ENCODE peak calls at places on chromosome 4, in seven cellular contexts. E is right lobe of liver, P is adrenal gland, T is pancreas, I is GM23248, A is aorta, L is uterus. M is an unnamed sample. For H3K27me3, the result is how much of the 10 kb centered on the place peaks cover.

GRCh38 chr4:176186721-176187395 is 8.5 kb downstream of the SPATA4 start:
- DNase-seq in I (no peak), P (no peak), A (no peak), E (no peak), T (no peak), L (no peak), M (no peak)

GRCh38 chr4:104969394-104970066 is 177.1 kb upstream of the TET2 start:
- DNase-seq in P (no peak), A (no peak), T (no peak), L (no peak), E (no peak), I (no peak), M (no peak)

GRCh38 chr4:5710065-5710961 is 688 bp upstream of the EVC start:
- DNase-seq in P (no peak), L (no peak), I (peak), E (no peak), T (no peak), A (no peak), M (no peak)

GRCh38 chr4:12724520-12724919 is 759.6 kb downstream of the RAB28 start:
- DNase-seq in L (no peak), P (no peak), E (no peak), I (peak), T (no peak), A (no peak), M (no peak)

GRCh38 chr4:137310593-137311490 is 221.5 kb downstream of the PCDH18 start:
- DNase-seq in A (no peak), L (no peak), P (no peak), T (no peak), E (no peak), I (peak), M (no peak)

GRCh38 chr4:182642831-182643230 is 274.4 kb downstream of the DCTD start:
- DNase-seq in I (peak), L (no peak), T (no peak), P (no peak), E (no peak), A (no peak), M (no peak)

GRCh38 chr4:2008921-2009650 is at the start of gene NELFA:
- DNase-seq in A (peak), L (peak), P (peak), I (peak), E (peak), T (peak), M (peak)

GRCh38 chr4:105061136-105061696 is 85.5 kb upstream of the TET2 start:
- DNase-seq in A (no peak), I (no peak), L (no peak), P (no peak), T (no peak), E (no peak), M (no peak)

GRCh38 chr4:36677122-36677521 is 395.7 kb downstream of the DTHD1 start:
- DNase-seq in A (no peak), T (no peak), P (no peak), E (no peak), L (no peak), I (no peak), M (no peak)

GRCh38 chr4:86771141-86771540 is 78.0 kb downstream of the SLC10A6 start:
- DNase-seq in L (no peak), T (no peak), P (no peak), I (no peak), E (no peak), A (no peak), M (no peak)

GRCh38 chr4:30718021-30718888 is 1.9 kb upstream of the PCDH7 start:
- DNase-seq in E (no peak), I (peak), A (peak), P (peak), T (peak), L (peak), M (peak)

GRCh38 chr4:105651879-105652640 is 56.4 kb downstream of the INTS12 start:
- DNase-seq in E (no peak), T (no peak), L (no peak), P (no peak), A (no peak), I (no peak), M (no peak)

GRCh38 chr4:44221407-44221806 is 227.2 kb downstream of the KCTD8 start:
- DNase-seq in A (no peak), P (no peak), L (no peak), I (no peak), T (no peak), E (no peak), M (no peak)

GRCh38 chr4:176393306-176394013 is 73.7 kb downstream of the SPCS3 start:
- DNase-seq in T (no peak), E (no peak), P (no peak), I (no peak), L (no peak), A (no peak), M (no peak)

GRCh38 chr4:113020966-113021365 is 28.5 kb upstream of the ANK2 start:
- DNase-seq in L (no peak), E (no peak), A (no peak), P (no peak), T (no peak), I (peak), M (no peak)

GRCh38 chr4:140326395-140326993 is 47.0 kb upstream of the SCOC start:
- DNase-seq in P (peak), I (peak), T (no peak), A (no peak), L (peak), E (no peak), M (no peak)

DNA sequence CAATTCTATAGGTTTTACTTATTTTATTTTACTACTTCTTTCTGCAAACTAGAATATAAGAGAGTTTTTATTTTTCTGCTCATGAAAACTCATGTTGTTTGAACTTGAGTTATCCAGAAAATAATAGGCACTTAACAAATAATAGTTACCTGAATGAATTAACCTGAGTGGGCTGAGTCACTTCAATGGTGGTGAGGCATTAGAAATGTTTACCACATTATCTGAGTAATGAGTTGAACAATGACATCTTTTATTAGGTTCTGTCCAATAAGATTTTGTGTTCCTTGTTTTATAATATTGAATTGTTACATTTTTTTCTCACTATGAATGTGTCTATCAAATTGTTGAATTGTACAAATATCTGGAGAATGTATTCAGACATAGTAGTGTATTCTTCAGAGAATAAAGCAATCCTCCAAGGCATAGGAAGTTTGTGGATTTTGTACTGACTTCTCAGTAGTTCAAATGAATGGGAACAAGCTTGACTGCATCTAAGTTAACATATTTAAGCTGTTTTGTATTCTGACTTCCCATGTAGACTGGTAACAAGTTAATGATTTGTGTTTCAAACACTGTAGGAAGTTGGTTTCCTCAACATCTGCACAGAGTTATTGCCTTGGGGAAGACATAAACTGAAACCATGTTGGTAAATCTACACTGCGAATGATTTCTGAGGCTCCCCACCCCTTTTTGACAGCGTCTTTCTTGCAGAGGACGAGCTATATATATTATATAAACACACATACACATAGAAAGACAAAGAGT is 1808.9 kb upstream of the TENM3 start:
- DNase-seq in I (no peak), L (no peak), A (no peak), T (no peak), E (no peak), P (no peak), M (no peak)
- H3K4me3 ChIP-seq in I (no peak), L (no peak), A (no peak), T (no peak), E (no peak), P (no peak), M (no peak)

DNA sequence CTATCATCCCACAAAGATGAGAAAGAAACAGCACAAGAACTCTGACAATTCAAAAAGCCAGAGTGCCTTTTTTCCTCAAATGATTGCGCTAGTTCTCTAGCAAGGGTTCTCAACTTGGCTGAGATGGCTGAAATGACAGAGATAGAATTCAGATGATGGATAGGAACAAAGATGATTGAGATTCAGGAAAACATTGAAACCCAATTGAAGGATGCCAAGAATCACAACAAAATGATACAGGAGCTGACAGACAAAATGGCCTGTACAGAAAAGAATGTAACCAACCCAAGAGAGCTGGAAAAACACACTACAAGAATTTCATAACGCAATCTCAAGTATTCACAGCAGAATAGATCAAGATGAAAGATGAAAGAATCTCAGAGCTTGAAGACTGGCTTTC is 51.7 kb upstream of the MMAA start:
- DNase-seq in L (no peak), A (no peak), I (no peak), P (no peak), T (no peak), E (no peak), M (no peak)
- H3K27me3 ChIP-seq in L (under half), A (under half), I (under half), P (under half), T (under half), E (under half), M (under half)

DNA sequence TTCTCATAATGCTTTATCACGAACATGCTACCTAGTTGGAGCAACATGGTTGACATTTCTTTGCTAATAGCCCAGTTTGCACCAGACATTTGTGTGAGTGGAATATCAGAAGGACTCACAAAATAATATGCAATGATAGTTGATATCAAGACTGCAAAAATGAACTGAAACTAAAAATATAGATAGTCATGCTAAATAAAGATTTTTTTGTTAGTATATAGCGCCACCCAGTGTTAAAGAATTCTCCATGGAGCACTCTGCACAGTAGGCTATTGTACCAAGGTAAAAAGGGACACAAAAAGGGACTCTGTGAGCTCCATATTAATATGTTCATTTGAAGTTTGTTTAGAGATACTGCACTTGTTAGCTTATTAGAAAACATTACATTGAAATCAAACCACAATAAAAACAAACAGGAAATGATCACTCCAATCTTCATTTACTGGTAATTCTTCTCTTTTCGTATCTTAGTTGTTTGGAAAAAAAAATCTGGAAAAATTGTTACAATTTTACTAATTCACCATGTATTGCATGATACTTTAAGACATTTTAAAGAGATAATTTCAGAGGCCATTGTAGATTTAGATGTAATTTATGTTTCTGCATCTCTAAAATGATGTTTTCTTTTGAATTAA is 1509.6 kb downstream of the ADGRL3 start:
- DNase-seq in E (no peak), P (no peak), I (peak), T (no peak), L (no peak), A (no peak), M (no peak)
- H3K4me3 ChIP-seq in E (no peak), P (no peak), I (no peak), T (no peak), L (no peak), A (peak), M (peak)

DNA sequence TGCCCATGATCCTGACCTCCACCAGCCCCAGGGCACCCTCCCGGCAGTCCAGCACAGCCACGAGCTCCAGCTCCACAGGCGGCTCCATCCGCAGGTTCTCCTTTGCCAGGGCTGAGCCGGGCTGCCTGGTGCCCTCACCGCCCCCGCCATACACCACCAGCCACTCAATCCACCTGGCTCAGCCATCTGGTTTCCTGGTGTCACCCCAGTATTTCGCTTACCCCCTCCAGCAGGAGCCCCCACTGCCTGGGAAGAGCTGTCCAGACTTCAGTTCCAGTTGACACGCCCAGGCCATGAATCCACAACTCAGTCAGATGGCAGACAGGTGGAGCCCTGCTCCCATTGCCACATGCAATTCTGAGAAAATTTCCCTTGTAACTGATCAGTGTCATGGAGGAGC is 3.9 kb downstream of the SHISA3 start:
- DNase-seq in T (peak), L (no peak), E (no peak), P (no peak), A (no peak), I (no peak), M (no peak)
- H3K27me3 ChIP-seq in T (under half), L (under half), E (under half), P (under half), A (under half), I (half or more), M (under half)

GRCh38 chr4:48490680-48491513 is 845 bp downstream of the ZAR1 start:
- DNase-seq in A (no peak), T (peak), L (no peak), E (no peak), I (no peak), P (no peak), M (no peak)
- H3K4me3 ChIP-seq in A (peak), T (no peak), L (no peak), E (no peak), I (no peak), P (no peak), M (peak)

DNA sequence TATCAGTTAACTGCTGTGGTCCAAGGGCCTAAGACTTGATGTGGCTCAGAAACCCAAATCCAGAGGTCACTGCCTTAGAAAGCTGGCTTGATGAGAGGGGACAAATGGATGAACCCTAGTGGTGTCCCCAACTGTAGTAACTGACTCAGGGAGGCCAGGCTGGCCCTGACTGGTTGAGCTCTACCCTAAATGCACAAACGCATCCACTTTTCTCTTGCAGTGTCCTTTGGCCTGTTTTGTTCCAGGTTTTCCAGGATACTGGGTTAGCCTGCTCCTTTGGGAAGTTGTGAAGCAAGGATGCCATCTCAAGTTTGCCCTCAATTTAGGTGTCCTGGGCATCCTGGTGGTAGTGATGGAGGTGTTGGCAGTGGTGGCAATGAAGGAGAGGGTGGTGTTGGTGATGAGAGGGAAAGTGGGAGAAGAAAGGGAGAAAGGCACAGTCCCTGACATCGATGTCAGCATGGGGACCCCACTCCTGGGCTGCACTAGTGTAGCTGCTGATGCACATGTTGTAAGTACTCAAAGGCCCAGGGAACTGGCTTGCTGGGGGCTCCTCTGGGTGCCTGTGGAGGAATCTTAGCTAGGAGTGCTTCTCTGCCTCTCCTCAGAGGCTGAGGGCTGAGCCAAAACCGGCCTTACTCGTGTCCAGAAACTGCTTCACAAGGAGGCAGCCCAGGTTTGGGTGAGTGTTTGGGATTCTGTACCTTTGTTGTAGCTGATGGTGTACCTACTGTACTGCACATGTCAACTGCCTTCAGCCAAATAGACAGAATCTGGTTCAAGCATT is 2.9 kb upstream of the HAND2 start:
- DNase-seq in E (no peak), L (no peak), T (no peak), I (no peak), A (no peak), P (no peak), M (no peak)
- H3K27me3 ChIP-seq in E (under half), L (under half), T (under half), I (under half), A (under half), P (half or more), M (half or more)

GRCh38 chr4:54657194-54657555 is 582 bp upstream of the KIT start:
- DNase-seq in L (no peak), I (no peak), E (no peak), P (no peak), T (peak), A (no peak), M (no peak)
- H3K4me3 ChIP-seq in L (peak), I (peak), E (peak), P (no peak), T (peak), A (peak), M (peak)

DNA sequence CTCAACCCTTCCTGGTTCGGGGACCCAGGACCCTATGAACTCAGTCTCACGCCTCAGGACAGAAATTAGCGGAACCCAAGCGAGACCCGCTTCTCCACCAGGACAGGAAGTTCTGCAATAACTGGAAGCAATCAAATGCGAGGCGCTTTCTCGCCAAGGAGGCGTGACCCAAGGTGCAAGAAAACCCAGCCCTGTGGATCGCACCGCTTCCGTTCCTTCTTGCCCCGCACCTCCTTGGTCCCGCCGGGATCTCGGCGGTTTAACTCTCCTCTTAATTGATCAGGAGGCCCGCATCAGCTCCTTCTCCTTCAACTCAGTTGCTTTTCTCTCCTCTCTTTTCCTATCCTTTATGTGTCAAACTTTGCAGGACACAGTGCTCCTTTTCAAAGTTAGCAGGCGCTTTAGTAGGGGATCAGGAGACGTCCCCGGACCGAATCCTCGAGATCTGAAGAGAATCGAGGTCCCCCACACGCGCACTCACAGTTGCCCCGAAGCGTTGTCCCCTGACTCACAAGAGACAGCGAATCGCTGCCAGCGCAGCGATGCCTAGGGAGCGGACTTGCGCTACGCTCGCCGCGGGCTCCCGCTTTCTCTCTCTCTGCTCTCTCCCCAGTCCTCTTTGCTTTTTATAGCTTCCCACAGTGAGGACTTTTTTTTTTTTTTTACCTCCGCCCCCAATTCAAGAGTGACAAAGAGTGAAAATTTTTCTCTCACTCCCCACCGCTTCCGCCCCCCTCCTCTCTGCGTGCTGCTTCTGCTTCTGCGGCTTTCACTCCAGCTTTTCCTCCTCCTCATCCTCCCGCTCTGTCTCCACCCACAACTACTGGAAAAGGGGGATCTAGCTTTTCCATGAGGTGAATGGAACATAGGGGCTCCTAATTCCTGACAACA is at the start of gene DKK2:
- DNase-seq in E (no peak), A (peak), T (peak), I (peak), L (no peak), P (peak), M (no peak)
- H3K27me3 ChIP-seq in E (under half), A (under half), T (under half), I (under half), L (under half), P (under half), M (half or more)